ENCODE peak calls at places on chromosomes 5 and 9, in nine cellular contexts. T is foreskin fibroblast, Z is mucosa of descending colon, L is fibroblast of mammary gland, E is epithelial cell of proximal tubule, R is uterus, I is brain microvascular endothelial cell, B is PC-3, D is pancreas. N is an unnamed sample.

GRCh38 chr5:125277494-125278154 is 531.2 kb upstream of the ZNF608 start:
- DNase-seq in Z (no peak), R (no peak), E (peak; percentile 92), T (peak; percentile 81), D (no peak), B (peak; percentile 93), I (peak; percentile 85), L (peak; percentile 90), N (no peak)

GRCh38 chr5:112691758-112692157 is 45.9 kb upstream of the APC start:
- DNase-seq in D (no peak), Z (no peak), T (peak; percentile 38), R (no peak), I (peak; percentile 11), E (no peak), L (peak; percentile 60), B (peak; percentile 40), N (no peak)

GRCh38 chr9:134026561-134026960 is 1.3 kb downstream of the BRD3OS start:
- DNase-seq in L (no peak), B (no peak), Z (peak; percentile 52), R (no peak), T (no peak), D (no peak), E (no peak), I (no peak), N (no peak)

GRCh38 chr5:83472508-83473343 is 1.2 kb downstream of the VCAN start:
- DNase-seq in L (peak; percentile 67), T (peak; percentile 59), D (peak; percentile 67), B (no peak), R (peak; percentile 33), I (no peak), E (no peak), Z (peak; percentile 32), N (peak; percentile 48)

GRCh38 chr9:16461851-16462250 is 408.6 kb downstream of the BNC2 start:
- DNase-seq in T (no peak), I (no peak), R (no peak), L (no peak), E (no peak), B (no peak), D (no peak), Z (no peak), N (no peak)

GRCh38 chr9:78167356-78167755 is 68.5 kb upstream of the CEP78 start:
- DNase-seq in E (no peak), D (no peak), R (no peak), L (no peak), T (no peak), B (peak; percentile 60), Z (no peak), I (no peak), N (no peak)

GRCh38 chr5:141641634-141642278 is 5.0 kb downstream of the RELL2 start:
- DNase-seq in E (peak; percentile 73), B (peak; percentile 93), R (no peak), D (no peak), I (peak; percentile 68), Z (no peak), T (peak; percentile 61), L (peak; percentile 67), N (no peak)

GRCh38 chr5:133794066-133794465 is 174.4 kb downstream of the C5orf15 start:
- DNase-seq in Z (no peak), D (no peak), B (no peak), R (no peak), L (no peak), E (no peak), T (no peak), I (no peak), N (no peak)

GRCh38 chr9:124078641-124079040 is 67.1 kb downstream of the LHX2 start:
- DNase-seq in D (no peak), E (peak; percentile 43), Z (no peak), R (no peak), T (peak; percentile 49), B (peak; percentile 85), L (peak; percentile 52), I (no peak), N (no peak)

GRCh38 chr9:96317335-96317980 is 15.5 kb upstream of the HSD17B3 start:
- DNase-seq in T (peak; percentile 56), D (no peak), Z (peak; percentile 51), R (peak; percentile 36), I (peak; percentile 37), E (no peak), B (peak; percentile 65), L (peak; percentile 72), N (no peak)

GRCh38 chr5:143145388-143145787 is 258.1 kb downstream of the NR3C1 start:
- DNase-seq in R (no peak), B (no peak), Z (no peak), I (no peak), D (no peak), T (no peak), E (no peak), L (no peak), N (no peak)

GRCh38 chr5:2068515-2068914 is 185.8 kb upstream of the IRX4 start:
- DNase-seq in I (no peak), Z (no peak), T (no peak), E (no peak), L (no peak), D (no peak), B (no peak), R (no peak), N (no peak)

GRCh38 chr5:174022384-174023095 is 23.0 kb upstream of the NSG2 start:
- DNase-seq in L (no peak), I (no peak), E (no peak), R (no peak), D (no peak), T (no peak), B (no peak), Z (no peak), N (no peak)

GRCh38 chr5:73305386-73305785 is 132.4 kb downstream of the TMEM174 start:
- DNase-seq in R (no peak), B (no peak), E (no peak), D (no peak), Z (no peak), T (no peak), L (no peak), I (no peak), N (no peak)

GRCh38 chr5:73304381-73304780 is 131.4 kb downstream of the TMEM174 start:
- DNase-seq in Z (no peak), T (no peak), D (no peak), I (no peak), E (no peak), R (no peak), L (no peak), B (no peak), N (no peak)

GRCh38 chr5:73302797-73303138 is 129.8 kb downstream of the TMEM174 start:
- DNase-seq in D (no peak), B (no peak), L (peak; percentile 22), I (peak; percentile 31), R (no peak), T (no peak), Z (no peak), E (no peak), N (no peak)

GRCh38 chr5:73301208-73302088 is 128.5 kb downstream of the TMEM174 start:
- DNase-seq in E (no peak), R (no peak), Z (no peak), B (no peak), T (no peak), L (no peak), I (no peak), D (no peak), N (no peak)

DNA sequence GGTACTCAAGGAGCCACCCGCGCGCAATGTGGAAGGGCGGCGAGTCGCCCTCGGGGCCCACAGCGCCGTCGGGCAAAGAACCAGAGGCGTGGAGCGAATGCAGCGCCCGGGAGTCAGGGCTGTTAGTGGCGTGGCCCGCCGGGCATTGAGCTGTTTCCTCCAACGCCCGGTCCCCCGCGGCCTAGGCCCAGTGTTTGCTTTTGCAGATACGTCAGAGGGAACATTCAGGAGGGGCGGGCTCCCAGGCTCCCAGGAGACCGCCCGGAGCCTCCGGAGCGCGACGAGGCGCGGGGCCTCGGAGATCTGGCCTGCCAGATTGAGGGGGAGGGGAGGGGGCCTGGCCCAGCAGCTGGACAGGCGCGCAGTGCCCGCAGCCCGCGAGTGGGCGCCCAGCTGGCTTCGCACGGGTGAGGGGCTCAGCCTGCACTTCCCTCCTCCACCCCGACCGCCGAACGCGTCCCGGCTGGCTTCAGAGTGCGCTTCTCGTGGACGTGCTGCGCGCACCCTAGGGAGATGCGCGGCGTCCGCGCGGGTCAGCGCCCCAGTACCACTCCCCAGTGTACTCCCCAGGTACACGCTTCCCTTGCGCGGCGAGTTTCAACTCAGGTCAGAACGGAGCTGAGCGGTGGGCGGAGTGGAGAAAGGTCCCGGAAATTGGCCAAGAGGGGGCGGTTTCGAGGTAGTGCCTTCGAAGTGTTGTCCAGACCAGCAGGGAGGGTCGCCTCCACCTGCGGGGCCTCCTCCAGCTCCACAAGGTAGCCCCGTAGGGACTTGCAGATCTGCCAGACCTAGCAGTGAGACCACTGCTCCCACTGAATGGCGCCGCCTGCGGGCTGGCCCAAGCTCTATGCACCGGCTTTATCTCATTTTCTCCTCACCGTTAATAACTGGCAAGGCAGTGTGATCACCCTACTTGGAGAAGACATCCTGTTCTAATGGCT is 130.4 kb downstream of the TMEM174 start:
- DNase-seq in D (peak; percentile 65), I (no peak), T (no peak), R (no peak), E (no peak), L (no peak), B (no peak), Z (peak; percentile 54), N (no peak)
- H3K4me3 ChIP-seq in D (no peak overlapping the region), I (peak overlapping the region; percentile 49), T (no peak overlapping the region), R (no peak overlapping the region), E (no peak overlapping the region), L (no peak overlapping the region), B (no peak overlapping the region), Z (no peak overlapping the region), N (no peak overlapping the region)

GRCh38 chr9:125570246-125570645 is 136.8 kb downstream of the MAPKAP1 start:
- DNase-seq in B (no peak), I (no peak), E (no peak), D (no peak), R (no peak), L (no peak), T (no peak), Z (no peak), N (no peak)
- H3K4me3 ChIP-seq in B (no peak overlapping the region), I (no peak overlapping the region), E (no peak overlapping the region), D (no peak overlapping the region), R (no peak overlapping the region), L (no peak overlapping the region), T (no peak overlapping the region), Z (no peak overlapping the region), N (no peak overlapping the region)

DNA sequence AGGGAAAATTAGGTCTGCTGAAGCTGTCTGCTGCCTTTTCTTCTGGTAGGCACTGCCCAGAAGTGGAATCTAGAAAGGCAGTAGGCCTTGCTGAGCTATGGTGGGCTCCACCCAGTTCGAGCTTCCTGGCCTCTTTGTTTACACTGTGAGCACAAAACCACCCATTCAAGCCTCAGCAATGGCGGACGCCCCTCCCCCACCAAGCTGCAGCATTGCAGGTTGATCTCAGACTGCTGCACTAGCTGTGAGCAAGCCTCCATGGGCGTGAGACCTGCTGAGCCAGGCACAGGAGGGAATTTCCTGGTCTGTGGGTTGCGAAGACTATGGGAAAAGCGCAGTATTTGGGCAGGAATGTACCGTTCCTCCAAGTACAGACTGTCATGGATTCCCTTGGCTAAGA is 18.5 kb downstream of the AGTPBP1 start:
- DNase-seq in L (no peak), R (no peak), B (no peak), I (no peak), E (no peak), Z (peak; percentile 32), T (no peak), D (no peak), N (peak; percentile 48)
- H3K4me3 ChIP-seq in L (no peak overlapping the region), R (no peak overlapping the region), B (no peak overlapping the region), I (no peak overlapping the region), E (no peak overlapping the region), Z (no peak overlapping the region), T (no peak overlapping the region), D (no peak overlapping the region), N (peak overlapping the region; percentile 15)

GRCh38 chr5:150458819-150459557 is 9.4 kb upstream of the RPS14 start:
- DNase-seq in E (no peak), L (peak; percentile 45), D (peak; percentile 95), I (peak; percentile 53), B (peak; percentile 90), Z (peak; percentile 93), T (peak; percentile 45), R (peak; percentile 75), N (peak; percentile 59)
- H3K4me3 ChIP-seq in E (peak overlapping the region; percentile 36), L (peak overlapping the region; percentile 26), D (no peak overlapping the region), I (peak overlapping the region; percentile 40), B (no peak overlapping the region), Z (no peak overlapping the region), T (peak overlapping the region; percentile 27), R (no peak overlapping the region), N (peak overlapping the region; percentile 41)

N was measured in dorsolateral prefrontal cortex.